ENCODE peak calls at places on chromosomes 1 and 21, in six cellular contexts. A is NCI-H1436; D is NCI-H524 treated with DMSO at 0.1 percent for 48 hours; S is stimulated activated CD8-positive, alpha-beta memory T cell treated with anti-CD3 and anti-CD28 coated beads, Interleukin-2, amount 100 ng/mL, for 1 hour; Z is iris pigment epithelial cell; Q is HFF-Myc. W is an unnamed sample.

GRCh38 chr1:111973150-111973549 is 16.3 kb downstream of the KCND3 start:
- DNase-seq in A (no peak), D (no peak), S (no peak), Z (no peak), Q (no peak), W (no peak)

GRCh38 chr1:85078903-85079302 is 30.6 kb upstream of the MCOLN3 start:
- DNase-seq in A (no peak), D (no peak), S (no peak), Z (peak; percentile 41), Q (no peak), W (no peak)

GRCh38 chr21:45615145-45615711 is 28.3 kb upstream of the PCBP3 start:
- DNase-seq in A (no peak), D (peak; percentile 62), S (peak; percentile 76), Z (peak; percentile 31), Q (no peak), W (no peak)

GRCh38 chr1:200168926-200169325 is 141.4 kb downstream of the NR5A2 start:
- DNase-seq in A (no peak), D (no peak), S (no peak), Z (no peak), Q (no peak), W (no peak)

GRCh38 chr1:40315239-40315794 is 1.8 kb downstream of the COL9A2 start:
- DNase-seq in A (peak; percentile 90), D (no peak), S (peak; percentile 68), Z (peak; percentile 88), Q (peak; percentile 46), W (no peak)

GRCh38 chr1:155989242-155989991 is 11.1 kb upstream of the ARHGEF2 start:
- DNase-seq in A (peak; percentile 59), D (no peak), S (peak; percentile 65), Z (peak; percentile 48), Q (no peak), W (peak; percentile 64)

GRCh38 chr1:60245371-60245770 is 171.8 kb upstream of the C1orf87 start:
- DNase-seq in A (no peak), D (no peak), S (no peak), Z (no peak), Q (no peak), W (no peak)

GRCh38 chr1:3942416-3943122 is 42.5 kb upstream of the C1orf174 start:
- DNase-seq in A (peak; percentile 41), D (no peak), S (no peak), Z (no peak), Q (no peak), W (no peak)

W was measured in H54.